ENCODE peak calls at places on chromosome 16, in seven cellular contexts. L is stimulated activated CD4-positive, alpha-beta T cell treated with anti-CD3 and anti-CD28 coated beads, Interleukin-15, amount 100 ng/mL, for 24 hours; E is lung; N is stimulated activated naive CD4-positive, alpha-beta T cell; R is CD8-positive, alpha-beta T cell; M is effector memory CD4-positive, alpha-beta T cell; B is ACHN. W is an unnamed sample.

GRCh38 chr16:71358464-71359031 is at the start of gene CALB2:
- DNase-seq in M (peak), L (peak), R (peak), N (peak), B (peak), E (peak), W (peak)

GRCh38 chr16:10920726-10921427 is 21.4 kb downstream of the DEXI start:
- DNase-seq in L (no peak), M (no peak), R (no peak), B (no peak), N (no peak), E (no peak), W (no peak)

GRCh38 chr16:70377782-70378181 is 31.1 kb downstream of the DDX19A start:
- DNase-seq in R (no peak), B (no peak), M (no peak), L (no peak), E (no peak), N (no peak), W (no peak)

GRCh38 chr16:57870753-57871454 is 68.6 kb upstream of the KIFC3 start:
- DNase-seq in L (no peak), E (no peak), B (no peak), R (no peak), M (no peak), N (no peak), W (no peak)

GRCh38 chr16:65576139-65576538 is 454.3 kb upstream of the CDH11 start:
- DNase-seq in E (no peak), N (no peak), B (no peak), R (no peak), L (no peak), M (no peak), W (no peak)

GRCh38 chr16:17447273-17447672 is 23.5 kb downstream of the XYLT1 start:
- DNase-seq in B (no peak), M (no peak), R (no peak), N (no peak), E (no peak), L (no peak), W (no peak)

GRCh38 chr16:87470332-87470731 is 22.5 kb downstream of the ZCCHC14 start:
- DNase-seq in R (no peak), B (no peak), M (no peak), L (no peak), N (no peak), E (no peak), W (no peak)

GRCh38 chr16:24677388-24677787 is 52.1 kb upstream of the TNRC6A start:
- DNase-seq in N (no peak), M (no peak), R (no peak), B (no peak), L (no peak), E (no peak), W (no peak)

GRCh38 chr16:25219070-25219737 is 2.5 kb downstream of the AQP8 start:
- DNase-seq in M (no peak), E (no peak), R (no peak), N (no peak), B (no peak), L (no peak), W (no peak)

GRCh38 chr16:69477546-69477945 is 53.1 kb downstream of the CYB5B start:
- DNase-seq in E (no peak), M (no peak), N (no peak), B (peak), R (no peak), L (no peak), W (no peak)

GRCh38 chr16:3044708-3045107 is 1.7 kb upstream of the MMP25 start:
- DNase-seq in L (no peak), E (no peak), M (no peak), N (no peak), R (no peak), B (no peak), W (no peak)

GRCh38 chr16:14560523-14560922 is 69.5 kb downstream of the PARN start:
- DNase-seq in E (no peak), M (no peak), N (no peak), B (no peak), R (no peak), L (no peak), W (no peak)

GRCh38 chr16:67206838-67207115 is 7.8 kb downstream of the ELMO3 start:
- DNase-seq in N (no peak), M (no peak), B (no peak), R (no peak), L (no peak), E (no peak), W (no peak)

GRCh38 chr16:68499011-68499410 is 40.1 kb upstream of the ZFP90 start:
- DNase-seq in B (no peak), M (no peak), L (no peak), E (no peak), R (no peak), N (no peak), W (no peak)

GRCh38 chr16:46747777-46748651 is at the start of gene MYLK3:
- DNase-seq in L (no peak), R (no peak), M (no peak), E (no peak), B (no peak), N (no peak), W (no peak)

GRCh38 chr16:49499018-49499785 is 125.6 kb downstream of the C16orf78 start:
- DNase-seq in M (no peak), E (no peak), R (no peak), B (no peak), L (no peak), N (no peak), W (no peak)

GRCh38 chr16:56847173-56847948 is 17.6 kb upstream of the SLC12A3 start:
- DNase-seq in R (no peak), B (no peak), M (no peak), N (no peak), E (no peak), L (peak), W (no peak)

GRCh38 chr16:82481455-82481854 is 145.3 kb upstream of the CDH13 start:
- DNase-seq in L (no peak), R (no peak), B (no peak), N (no peak), M (no peak), E (no peak), W (no peak)

GRCh38 chr16:65312795-65313194 is 190.9 kb upstream of the CDH11 start:
- DNase-seq in R (no peak), M (no peak), E (no peak), N (no peak), B (no peak), L (no peak), W (no peak)

GRCh38 chr16:54976651-54977200 is 46.1 kb downstream of the IRX5 start:
- DNase-seq in R (no peak), M (no peak), L (no peak), E (no peak), N (no peak), B (no peak), W (no peak)

GRCh38 chr16:87178977-87179376 is 138.2 kb downstream of the C16orf95 start:
- DNase-seq in M (no peak), R (no peak), L (no peak), N (no peak), B (no peak), E (peak), W (no peak)

GRCh38 chr16:82062645-82063058 is 27.6 kb downstream of the HSD17B2 start:
- DNase-seq in N (no peak), M (no peak), B (no peak), E (peak), L (no peak), R (no peak), W (no peak)

GRCh38 chr16:85978291-85978775 is 79.4 kb downstream of the IRF8 start:
- DNase-seq in R (no peak), M (no peak), B (no peak), L (no peak), E (no peak), N (no peak), W (no peak)

GRCh38 chr16:57092786-57093301 is 461 bp downstream of the CPNE2 start:
- DNase-seq in B (peak), L (peak), E (no peak), N (no peak), M (no peak), R (peak), W (no peak)

GRCh38 chr16:51391798-51392511 is 240.9 kb upstream of the SALL1 start:
- DNase-seq in M (no peak), R (no peak), E (no peak), N (no peak), L (no peak), B (no peak), W (no peak)

GRCh38 chr16:21277927-21278706 is at the start of gene CRYM:
- DNase-seq in R (no peak), L (peak), M (peak), E (peak), B (peak), N (no peak), W (no peak)

GRCh38 chr16:20332411-20332810 is 5.1 kb upstream of the GP2 start:
- DNase-seq in N (no peak), M (no peak), L (no peak), E (no peak), B (no peak), R (no peak), W (no peak)

GRCh38 chr16:87376660-87377059 is 6.9 kb downstream of the FBXO31 start:
- DNase-seq in B (no peak), M (no peak), N (no peak), L (no peak), R (no peak), E (no peak), W (no peak)

GRCh38 chr16:49558451-49558850 is 184.8 kb downstream of the C16orf78 start:
- DNase-seq in E (no peak), B (no peak), L (no peak), R (no peak), N (no peak), M (no peak), W (no peak)